ENCODE peak calls at places on chromosomes 2 and 18, in seven cellular contexts. One of them, this sample, is unnamed.

GRCh38 chr2:36824281-36824680 is 127.8 kb downstream of the VIT start:
- DNase-seq in stimulated activated CD8-positive, alpha-beta memory T cell treated with anti-CD3 and anti-CD28 coated beads, Interleukin-12 subunit alpha, Interleukin-12 subunit beta, amount 100 ng/mL, for 4 hours: no peak
- DNase-seq in HS-5: no peak
- DNase-seq in stimulated activated naive CD4-positive, alpha-beta T cell: no peak
- DNase-seq in heart right ventricle: no peak
- DNase-seq in fibroblast of lung: no peak
- DNase-seq in HEK293T: no peak
- DNase-seq in this sample: no peak

GRCh38 chr18:8771930-8772329 is 66.6 kb downstream of the MTCL1 start:
- DNase-seq in stimulated activated CD8-positive, alpha-beta memory T cell treated with anti-CD3 and anti-CD28 coated beads, Interleukin-12 subunit alpha, Interleukin-12 subunit beta, amount 100 ng/mL, for 4 hours: no peak
- DNase-seq in HS-5: no peak
- DNase-seq in stimulated activated naive CD4-positive, alpha-beta T cell: no peak
- DNase-seq in heart right ventricle: peak
- DNase-seq in fibroblast of lung: peak
- DNase-seq in HEK293T: no peak
- DNase-seq in this sample: no peak

GRCh38 chr2:107001964-107002696 is 116.2 kb upstream of the ST6GAL2 start:
- DNase-seq in stimulated activated CD8-positive, alpha-beta memory T cell treated with anti-CD3 and anti-CD28 coated beads, Interleukin-12 subunit alpha, Interleukin-12 subunit beta, amount 100 ng/mL, for 4 hours: no peak
- DNase-seq in HS-5: peak
- DNase-seq in stimulated activated naive CD4-positive, alpha-beta T cell: no peak
- DNase-seq in heart right ventricle: no peak
- DNase-seq in fibroblast of lung: peak
- DNase-seq in HEK293T: no peak
- DNase-seq in this sample: no peak

GRCh38 chr2:73985318-73986084 is 791 bp downstream of the TET3 start:
- DNase-seq in stimulated activated CD8-positive, alpha-beta memory T cell treated with anti-CD3 and anti-CD28 coated beads, Interleukin-12 subunit alpha, Interleukin-12 subunit beta, amount 100 ng/mL, for 4 hours: peak
- DNase-seq in HS-5: no peak
- DNase-seq in stimulated activated naive CD4-positive, alpha-beta T cell: peak
- DNase-seq in heart right ventricle: peak
- DNase-seq in fibroblast of lung: no peak
- DNase-seq in HEK293T: peak
- DNase-seq in this sample: peak

GRCh38 chr2:71939588-71940535 is 207.8 kb downstream of the CYP26B1 start:
- DNase-seq in stimulated activated CD8-positive, alpha-beta memory T cell treated with anti-CD3 and anti-CD28 coated beads, Interleukin-12 subunit alpha, Interleukin-12 subunit beta, amount 100 ng/mL, for 4 hours: no peak
- DNase-seq in HS-5: no peak
- DNase-seq in stimulated activated naive CD4-positive, alpha-beta T cell: no peak
- DNase-seq in heart right ventricle: no peak
- DNase-seq in fibroblast of lung: no peak
- DNase-seq in HEK293T: peak
- DNase-seq in this sample: no peak

GRCh38 chr2:196804381-196804780 is 4.8 kb downstream of the C2orf66 start:
- DNase-seq in stimulated activated CD8-positive, alpha-beta memory T cell treated with anti-CD3 and anti-CD28 coated beads, Interleukin-12 subunit alpha, Interleukin-12 subunit beta, amount 100 ng/mL, for 4 hours: no peak
- DNase-seq in HS-5: peak
- DNase-seq in stimulated activated naive CD4-positive, alpha-beta T cell: no peak
- DNase-seq in heart right ventricle: no peak
- DNase-seq in fibroblast of lung: no peak
- DNase-seq in HEK293T: no peak
- DNase-seq in this sample: no peak

GRCh38 chr18:78893396-78894305 is 86.0 kb upstream of the SALL3 start:
- DNase-seq in stimulated activated CD8-positive, alpha-beta memory T cell treated with anti-CD3 and anti-CD28 coated beads, Interleukin-12 subunit alpha, Interleukin-12 subunit beta, amount 100 ng/mL, for 4 hours: no peak
- DNase-seq in HS-5: no peak
- DNase-seq in stimulated activated naive CD4-positive, alpha-beta T cell: no peak
- DNase-seq in heart right ventricle: no peak
- DNase-seq in fibroblast of lung: no peak
- DNase-seq in HEK293T: no peak
- DNase-seq in this sample: no peak

GRCh38 chr2:158025263-158025996 is 76.2 kb upstream of the UPP2 start:
- DNase-seq in stimulated activated CD8-positive, alpha-beta memory T cell treated with anti-CD3 and anti-CD28 coated beads, Interleukin-12 subunit alpha, Interleukin-12 subunit beta, amount 100 ng/mL, for 4 hours: no peak
- DNase-seq in HS-5: peak
- DNase-seq in stimulated activated naive CD4-positive, alpha-beta T cell: no peak
- DNase-seq in heart right ventricle: no peak
- DNase-seq in fibroblast of lung: peak
- DNase-seq in HEK293T: no peak
- DNase-seq in this sample: no peak

GRCh38 chr2:50535971-50536759 is 495.8 kb downstream of the NRXN1 start:
- DNase-seq in stimulated activated CD8-positive, alpha-beta memory T cell treated with anti-CD3 and anti-CD28 coated beads, Interleukin-12 subunit alpha, Interleukin-12 subunit beta, amount 100 ng/mL, for 4 hours: no peak
- DNase-seq in HS-5: peak
- DNase-seq in stimulated activated naive CD4-positive, alpha-beta T cell: no peak
- DNase-seq in heart right ventricle: no peak
- DNase-seq in fibroblast of lung: peak
- DNase-seq in HEK293T: peak
- DNase-seq in this sample: peak

GRCh38 chr2:232839680-232840079 is 30.4 kb upstream of the SNORC start:
- DNase-seq in stimulated activated CD8-positive, alpha-beta memory T cell treated with anti-CD3 and anti-CD28 coated beads, Interleukin-12 subunit alpha, Interleukin-12 subunit beta, amount 100 ng/mL, for 4 hours: no peak
- DNase-seq in HS-5: no peak
- DNase-seq in stimulated activated naive CD4-positive, alpha-beta T cell: no peak
- DNase-seq in heart right ventricle: peak
- DNase-seq in fibroblast of lung: no peak
- DNase-seq in HEK293T: no peak
- DNase-seq in this sample: no peak

GRCh38 chr18:50961974-50962373 is 5.9 kb upstream of the ELAC1 start:
- DNase-seq in stimulated activated CD8-positive, alpha-beta memory T cell treated with anti-CD3 and anti-CD28 coated beads, Interleukin-12 subunit alpha, Interleukin-12 subunit beta, amount 100 ng/mL, for 4 hours: no peak
- DNase-seq in HS-5: no peak
- DNase-seq in stimulated activated naive CD4-positive, alpha-beta T cell: no peak
- DNase-seq in heart right ventricle: no peak
- DNase-seq in fibroblast of lung: no peak
- DNase-seq in HEK293T: no peak
- DNase-seq in this sample: no peak

GRCh38 chr2:226873826-226874225 is 38.0 kb downstream of the RHBDD1 start:
- DNase-seq in stimulated activated CD8-positive, alpha-beta memory T cell treated with anti-CD3 and anti-CD28 coated beads, Interleukin-12 subunit alpha, Interleukin-12 subunit beta, amount 100 ng/mL, for 4 hours: no peak
- DNase-seq in HS-5: no peak
- DNase-seq in stimulated activated naive CD4-positive, alpha-beta T cell: no peak
- DNase-seq in heart right ventricle: no peak
- DNase-seq in fibroblast of lung: no peak
- DNase-seq in HEK293T: no peak
- DNase-seq in this sample: no peak

GRCh38 chr18:22551536-22552151 is 133.9 kb upstream of the CTAGE1 start:
- DNase-seq in stimulated activated CD8-positive, alpha-beta memory T cell treated with anti-CD3 and anti-CD28 coated beads, Interleukin-12 subunit alpha, Interleukin-12 subunit beta, amount 100 ng/mL, for 4 hours: no peak
- DNase-seq in HS-5: peak
- DNase-seq in stimulated activated naive CD4-positive, alpha-beta T cell: no peak
- DNase-seq in heart right ventricle: no peak
- DNase-seq in fibroblast of lung: peak
- DNase-seq in HEK293T: no peak
- DNase-seq in this sample: no peak

GRCh38 chr2:156157670-156158069 is 174.9 kb downstream of the NR4A2 start:
- DNase-seq in stimulated activated CD8-positive, alpha-beta memory T cell treated with anti-CD3 and anti-CD28 coated beads, Interleukin-12 subunit alpha, Interleukin-12 subunit beta, amount 100 ng/mL, for 4 hours: no peak
- DNase-seq in HS-5: no peak
- DNase-seq in stimulated activated naive CD4-positive, alpha-beta T cell: no peak
- DNase-seq in heart right ventricle: no peak
- DNase-seq in fibroblast of lung: no peak
- DNase-seq in HEK293T: no peak
- DNase-seq in this sample: peak

GRCh38 chr2:15435474-15435873 is 125.7 kb downstream of the NBAS start:
- DNase-seq in stimulated activated CD8-positive, alpha-beta memory T cell treated with anti-CD3 and anti-CD28 coated beads, Interleukin-12 subunit alpha, Interleukin-12 subunit beta, amount 100 ng/mL, for 4 hours: no peak
- DNase-seq in HS-5: no peak
- DNase-seq in stimulated activated naive CD4-positive, alpha-beta T cell: no peak
- DNase-seq in heart right ventricle: no peak
- DNase-seq in fibroblast of lung: peak
- DNase-seq in HEK293T: no peak
- DNase-seq in this sample: no peak

GRCh38 chr2:101533611-101534601 is 59.0 kb upstream of the RFX8 start:
- DNase-seq in stimulated activated CD8-positive, alpha-beta memory T cell treated with anti-CD3 and anti-CD28 coated beads, Interleukin-12 subunit alpha, Interleukin-12 subunit beta, amount 100 ng/mL, for 4 hours: no peak
- DNase-seq in HS-5: no peak
- DNase-seq in stimulated activated naive CD4-positive, alpha-beta T cell: no peak
- DNase-seq in heart right ventricle: peak
- DNase-seq in fibroblast of lung: peak
- DNase-seq in HEK293T: no peak
- DNase-seq in this sample: peak

GRCh38 chr18:8912348-8913057 is 190.0 kb upstream of the NDUFV2 start:
- DNase-seq in stimulated activated CD8-positive, alpha-beta memory T cell treated with anti-CD3 and anti-CD28 coated beads, Interleukin-12 subunit alpha, Interleukin-12 subunit beta, amount 100 ng/mL, for 4 hours: no peak
- DNase-seq in HS-5: no peak
- DNase-seq in stimulated activated naive CD4-positive, alpha-beta T cell: no peak
- DNase-seq in heart right ventricle: no peak
- DNase-seq in fibroblast of lung: no peak
- DNase-seq in HEK293T: no peak
- DNase-seq in this sample: peak

GRCh38 chr2:150168596-150168995 is 318.9 kb downstream of the RND3 start:
- DNase-seq in stimulated activated CD8-positive, alpha-beta memory T cell treated with anti-CD3 and anti-CD28 coated beads, Interleukin-12 subunit alpha, Interleukin-12 subunit beta, amount 100 ng/mL, for 4 hours: no peak
- DNase-seq in HS-5: no peak
- DNase-seq in stimulated activated naive CD4-positive, alpha-beta T cell: no peak
- DNase-seq in heart right ventricle: no peak
- DNase-seq in fibroblast of lung: peak
- DNase-seq in HEK293T: no peak
- DNase-seq in this sample: no peak

GRCh38 chr2:164044637-164045036 is 308.8 kb upstream of the FIGN start:
- DNase-seq in stimulated activated CD8-positive, alpha-beta memory T cell treated with anti-CD3 and anti-CD28 coated beads, Interleukin-12 subunit alpha, Interleukin-12 subunit beta, amount 100 ng/mL, for 4 hours: no peak
- DNase-seq in HS-5: no peak
- DNase-seq in stimulated activated naive CD4-positive, alpha-beta T cell: no peak
- DNase-seq in heart right ventricle: peak
- DNase-seq in fibroblast of lung: peak
- DNase-seq in HEK293T: no peak
- DNase-seq in this sample: no peak

GRCh38 chr2:229714736-229715541 is 584 bp upstream of the DNER start:
- DNase-seq in stimulated activated CD8-positive, alpha-beta memory T cell treated with anti-CD3 and anti-CD28 coated beads, Interleukin-12 subunit alpha, Interleukin-12 subunit beta, amount 100 ng/mL, for 4 hours: no peak
- DNase-seq in HS-5: no peak
- DNase-seq in stimulated activated naive CD4-positive, alpha-beta T cell: peak
- DNase-seq in heart right ventricle: peak
- DNase-seq in fibroblast of lung: peak
- DNase-seq in HEK293T: peak
- DNase-seq in this sample: peak

GRCh38 chr2:220366765-220367164 is 739.3 kb downstream of the SLC4A3 start:
- DNase-seq in stimulated activated CD8-positive, alpha-beta memory T cell treated with anti-CD3 and anti-CD28 coated beads, Interleukin-12 subunit alpha, Interleukin-12 subunit beta, amount 100 ng/mL, for 4 hours: no peak
- DNase-seq in HS-5: no peak
- DNase-seq in stimulated activated naive CD4-positive, alpha-beta T cell: no peak
- DNase-seq in heart right ventricle: no peak
- DNase-seq in fibroblast of lung: no peak
- DNase-seq in HEK293T: no peak
- DNase-seq in this sample: no peak

GRCh38 chr18:44679056-44679911 is 1.4 kb upstream of the SETBP1 start:
- DNase-seq in stimulated activated CD8-positive, alpha-beta memory T cell treated with anti-CD3 and anti-CD28 coated beads, Interleukin-12 subunit alpha, Interleukin-12 subunit beta, amount 100 ng/mL, for 4 hours: peak
- DNase-seq in HS-5: no peak
- DNase-seq in stimulated activated naive CD4-positive, alpha-beta T cell: no peak
- DNase-seq in heart right ventricle: peak
- DNase-seq in fibroblast of lung: peak
- DNase-seq in HEK293T: peak
- DNase-seq in this sample: peak

GRCh38 chr2:64770781-64771334 is 117.1 kb upstream of the SERTAD2 start:
- DNase-seq in stimulated activated CD8-positive, alpha-beta memory T cell treated with anti-CD3 and anti-CD28 coated beads, Interleukin-12 subunit alpha, Interleukin-12 subunit beta, amount 100 ng/mL, for 4 hours: no peak
- DNase-seq in HS-5: peak
- DNase-seq in stimulated activated naive CD4-positive, alpha-beta T cell: no peak
- DNase-seq in heart right ventricle: peak
- DNase-seq in fibroblast of lung: peak
- DNase-seq in HEK293T: no peak
- DNase-seq in this sample: no peak

GRCh38 chr2:161943012-161943411 is 131.0 kb downstream of the DPP4 start:
- DNase-seq in stimulated activated CD8-positive, alpha-beta memory T cell treated with anti-CD3 and anti-CD28 coated beads, Interleukin-12 subunit alpha, Interleukin-12 subunit beta, amount 100 ng/mL, for 4 hours: no peak
- DNase-seq in HS-5: no peak
- DNase-seq in stimulated activated naive CD4-positive, alpha-beta T cell: no peak
- DNase-seq in heart right ventricle: no peak
- DNase-seq in fibroblast of lung: no peak
- DNase-seq in HEK293T: no peak
- DNase-seq in this sample: no peak

GRCh38 chr2:213089438-213089837 is 62.0 kb downstream of the IKZF2 start:
- DNase-seq in stimulated activated CD8-positive, alpha-beta memory T cell treated with anti-CD3 and anti-CD28 coated beads, Interleukin-12 subunit alpha, Interleukin-12 subunit beta, amount 100 ng/mL, for 4 hours: no peak
- DNase-seq in HS-5: peak
- DNase-seq in stimulated activated naive CD4-positive, alpha-beta T cell: no peak
- DNase-seq in heart right ventricle: no peak
- DNase-seq in fibroblast of lung: peak
- DNase-seq in HEK293T: no peak
- DNase-seq in this sample: no peak

GRCh38 chr18:22031581-22031980 is 137.8 kb upstream of the GATA6 start:
- DNase-seq in stimulated activated CD8-positive, alpha-beta memory T cell treated with anti-CD3 and anti-CD28 coated beads, Interleukin-12 subunit alpha, Interleukin-12 subunit beta, amount 100 ng/mL, for 4 hours: no peak
- DNase-seq in HS-5: no peak
- DNase-seq in stimulated activated naive CD4-positive, alpha-beta T cell: no peak
- DNase-seq in heart right ventricle: no peak
- DNase-seq in fibroblast of lung: no peak
- DNase-seq in HEK293T: no peak
- DNase-seq in this sample: no peak

GRCh38 chr2:13884271-13884976 is 748.1 kb upstream of the LRATD1 start:
- DNase-seq in stimulated activated CD8-positive, alpha-beta memory T cell treated with anti-CD3 and anti-CD28 coated beads, Interleukin-12 subunit alpha, Interleukin-12 subunit beta, amount 100 ng/mL, for 4 hours: no peak
- DNase-seq in HS-5: no peak
- DNase-seq in stimulated activated naive CD4-positive, alpha-beta T cell: no peak
- DNase-seq in heart right ventricle: no peak
- DNase-seq in fibroblast of lung: peak
- DNase-seq in HEK293T: no peak
- DNase-seq in this sample: no peak

GRCh38 chr2:134334542-134335353 is 80.9 kb downstream of the MGAT5 start:
- DNase-seq in stimulated activated CD8-positive, alpha-beta memory T cell treated with anti-CD3 and anti-CD28 coated beads, Interleukin-12 subunit alpha, Interleukin-12 subunit beta, amount 100 ng/mL, for 4 hours: no peak
- DNase-seq in HS-5: no peak
- DNase-seq in stimulated activated naive CD4-positive, alpha-beta T cell: no peak
- DNase-seq in heart right ventricle: no peak
- DNase-seq in fibroblast of lung: no peak
- DNase-seq in HEK293T: no peak
- DNase-seq in this sample: no peak

GRCh38 chr2:210654091-210654490 is 97.7 kb downstream of the CPS1 start:
- DNase-seq in stimulated activated CD8-positive, alpha-beta memory T cell treated with anti-CD3 and anti-CD28 coated beads, Interleukin-12 subunit alpha, Interleukin-12 subunit beta, amount 100 ng/mL, for 4 hours: no peak
- DNase-seq in HS-5: peak
- DNase-seq in stimulated activated naive CD4-positive, alpha-beta T cell: no peak
- DNase-seq in heart right ventricle: no peak
- DNase-seq in fibroblast of lung: no peak
- DNase-seq in HEK293T: no peak
- DNase-seq in this sample: no peak

GRCh38 chr2:192500550-192501200 is 305.9 kb upstream of the TMEFF2 start:
- DNase-seq in stimulated activated CD8-positive, alpha-beta memory T cell treated with anti-CD3 and anti-CD28 coated beads, Interleukin-12 subunit alpha, Interleukin-12 subunit beta, amount 100 ng/mL, for 4 hours: no peak
- DNase-seq in HS-5: peak
- DNase-seq in stimulated activated naive CD4-positive, alpha-beta T cell: no peak
- DNase-seq in heart right ventricle: no peak
- DNase-seq in fibroblast of lung: peak
- DNase-seq in HEK293T: no peak
- DNase-seq in this sample: no peak

GRCh38 chr2:160137457-160137856 is 62.6 kb downstream of the ITGB6 start:
- DNase-seq in stimulated activated CD8-positive, alpha-beta memory T cell treated with anti-CD3 and anti-CD28 coated beads, Interleukin-12 subunit alpha, Interleukin-12 subunit beta, amount 100 ng/mL, for 4 hours: no peak
- DNase-seq in HS-5: no peak
- DNase-seq in stimulated activated naive CD4-positive, alpha-beta T cell: no peak
- DNase-seq in heart right ventricle: no peak
- DNase-seq in fibroblast of lung: no peak
- DNase-seq in HEK293T: no peak
- DNase-seq in this sample: no peak

GRCh38 chr2:228519561-228519960 is 338.1 kb upstream of the SPHKAP start:
- DNase-seq in stimulated activated CD8-positive, alpha-beta memory T cell treated with anti-CD3 and anti-CD28 coated beads, Interleukin-12 subunit alpha, Interleukin-12 subunit beta, amount 100 ng/mL, for 4 hours: no peak
- DNase-seq in HS-5: no peak
- DNase-seq in stimulated activated naive CD4-positive, alpha-beta T cell: no peak
- DNase-seq in heart right ventricle: no peak
- DNase-seq in fibroblast of lung: no peak
- DNase-seq in HEK293T: no peak
- DNase-seq in this sample: no peak

GRCh38 chr18:10140928-10141327 is 227.1 kb downstream of the VAPA start:
- DNase-seq in stimulated activated CD8-positive, alpha-beta memory T cell treated with anti-CD3 and anti-CD28 coated beads, Interleukin-12 subunit alpha, Interleukin-12 subunit beta, amount 100 ng/mL, for 4 hours: no peak
- DNase-seq in HS-5: no peak
- DNase-seq in stimulated activated naive CD4-positive, alpha-beta T cell: no peak
- DNase-seq in heart right ventricle: no peak
- DNase-seq in fibroblast of lung: peak
- DNase-seq in HEK293T: no peak
- DNase-seq in this sample: no peak

GRCh38 chr2:99487906-99488305 is 1.9 kb downstream of the REV1 start:
- DNase-seq in stimulated activated CD8-positive, alpha-beta memory T cell treated with anti-CD3 and anti-CD28 coated beads, Interleukin-12 subunit alpha, Interleukin-12 subunit beta, amount 100 ng/mL, for 4 hours: no peak
- DNase-seq in HS-5: peak
- DNase-seq in stimulated activated naive CD4-positive, alpha-beta T cell: no peak
- DNase-seq in heart right ventricle: no peak
- DNase-seq in fibroblast of lung: peak
- DNase-seq in HEK293T: no peak
- DNase-seq in this sample: no peak

GRCh38 chr18:6044773-6045172 is 149.5 kb upstream of the TMEM200C start:
- DNase-seq in stimulated activated CD8-positive, alpha-beta memory T cell treated with anti-CD3 and anti-CD28 coated beads, Interleukin-12 subunit alpha, Interleukin-12 subunit beta, amount 100 ng/mL, for 4 hours: no peak
- DNase-seq in HS-5: no peak
- DNase-seq in stimulated activated naive CD4-positive, alpha-beta T cell: no peak
- DNase-seq in heart right ventricle: no peak
- DNase-seq in fibroblast of lung: no peak
- DNase-seq in HEK293T: no peak
- DNase-seq in this sample: no peak

GRCh38 chr2:130307850-130308249 is 34.8 kb upstream of the IMP4 start:
- DNase-seq in stimulated activated CD8-positive, alpha-beta memory T cell treated with anti-CD3 and anti-CD28 coated beads, Interleukin-12 subunit alpha, Interleukin-12 subunit beta, amount 100 ng/mL, for 4 hours: no peak
- DNase-seq in HS-5: no peak
- DNase-seq in stimulated activated naive CD4-positive, alpha-beta T cell: no peak
- DNase-seq in heart right ventricle: no peak
- DNase-seq in fibroblast of lung: no peak
- DNase-seq in HEK293T: no peak
- DNase-seq in this sample: no peak

GRCh38 chr2:183105402-183106134 is 18.7 kb upstream of the NUP35 start:
- DNase-seq in stimulated activated CD8-positive, alpha-beta memory T cell treated with anti-CD3 and anti-CD28 coated beads, Interleukin-12 subunit alpha, Interleukin-12 subunit beta, amount 100 ng/mL, for 4 hours: no peak
- DNase-seq in HS-5: no peak
- DNase-seq in stimulated activated naive CD4-positive, alpha-beta T cell: no peak
- DNase-seq in heart right ventricle: no peak
- DNase-seq in fibroblast of lung: peak
- DNase-seq in HEK293T: no peak
- DNase-seq in this sample: no peak

GRCh38 chr2:225932741-225933413 is 533.4 kb downstream of the NYAP2 start:
- DNase-seq in stimulated activated CD8-positive, alpha-beta memory T cell treated with anti-CD3 and anti-CD28 coated beads, Interleukin-12 subunit alpha, Interleukin-12 subunit beta, amount 100 ng/mL, for 4 hours: no peak
- DNase-seq in HS-5: no peak
- DNase-seq in stimulated activated naive CD4-positive, alpha-beta T cell: no peak
- DNase-seq in heart right ventricle: no peak
- DNase-seq in fibroblast of lung: no peak
- DNase-seq in HEK293T: no peak
- DNase-seq in this sample: no peak